ENCODE peak calls at places on chromosomes 11 and 22, in six cellular contexts. W, N, J, Q, G and R are unnamed samples.

GRCh38 chr11:128291043-128291442 is 296.3 kb downstream of the ETS1 start:
- DNase-seq in W (no peak), N (no peak), J (no peak), Q (no peak), G (no peak), R (no peak)

GRCh38 chr11:46456269-46456668 is 64.7 kb upstream of the CHRM4 start:
- DNase-seq in W (no peak), N (no peak), J (no peak), Q (no peak), G (no peak), R (no peak)

GRCh38 chr22:41661713-41662112 is 27.0 kb downstream of the SNU13 start:
- DNase-seq in W (no peak), N (no peak), J (no peak), Q (no peak), G (no peak), R (no peak)

GRCh38 chr22:31891366-31892079 is 52.8 kb upstream of the YWHAH start:
- DNase-seq in W (no peak), N (no peak), J (no peak), Q (no peak), G (no peak), R (no peak)

GRCh38 chr11:20024172-20024935 is 135.9 kb downstream of the DBX1 start:
- DNase-seq in W (no peak), N (no peak), J (no peak), Q (no peak), G (no peak), R (no peak)

GRCh38 chr11:75356613-75357012 is 5.2 kb upstream of the ARRB1 start:
- DNase-seq in W (no peak), N (no peak), J (no peak), Q (no peak), G (no peak), R (no peak)

GRCh38 chr22:41481131-41481830 is 12.4 kb downstream of the ACO2 start:
- DNase-seq in W (peak; percentile 25), N (no peak), J (peak; percentile 53), Q (no peak), G (peak; percentile 68), R (no peak)

GRCh38 chr11:112132737-112133136 is 31.2 kb downstream of the IL18 start:
- DNase-seq in W (no peak), N (no peak), J (no peak), Q (no peak), G (no peak), R (no peak)

GRCh38 chr22:28884754-28885375 is 1.5 kb downstream of the ZNRF3 start:
- DNase-seq in W (no peak), N (no peak), J (no peak), Q (no peak), G (no peak), R (no peak)

GRCh38 chr11:69972351-69972802 is 105.7 kb upstream of the ANO1 start:
- DNase-seq in W (no peak), N (peak; percentile 20), J (no peak), Q (no peak), G (peak; percentile 3), R (no peak)

GRCh38 chr22:25388866-25389540 is 169.6 kb downstream of the CRYBB2 start:
- DNase-seq in W (no peak), N (no peak), J (no peak), Q (no peak), G (peak; percentile 42), R (no peak)

GRCh38 chr11:33682446-33682845 is 18.2 kb downstream of the C11orf91 start:
- DNase-seq in W (no peak), N (no peak), J (no peak), Q (no peak), G (no peak), R (no peak)

GRCh38 chr11:115287266-115287665 is 216.9 kb downstream of the CADM1 start:
- DNase-seq in W (no peak), N (no peak), J (no peak), Q (no peak), G (no peak), R (no peak)

GRCh38 chr22:35620624-35621245 is 3.6 kb upstream of the MB start:
- DNase-seq in W (no peak), N (no peak), J (no peak), Q (peak; percentile 39), G (peak; percentile 9), R (peak; percentile 28)

GRCh38 chr22:49025791-49026475 is 801.7 kb downstream of the BRD1 start:
- DNase-seq in W (no peak), N (no peak), J (no peak), Q (no peak), G (peak; percentile 66), R (no peak)

GRCh38 chr11:78698612-78699011 is 123.9 kb upstream of the NARS2 start:
- DNase-seq in W (peak; percentile 80), N (no peak), J (peak; percentile 49), Q (no peak), G (no peak), R (peak; percentile 15)

GRCh38 chr11:116422556-116422955 is 350.2 kb downstream of the BUD13 start:
- DNase-seq in W (no peak), N (no peak), J (no peak), Q (no peak), G (no peak), R (no peak)

GRCh38 chr11:116284930-116285329 is 487.9 kb downstream of the BUD13 start:
- DNase-seq in W (no peak), N (no peak), J (no peak), Q (no peak), G (no peak), R (no peak)

GRCh38 chr11:95788921-95789505 is 569 bp downstream of the FAM76B start:
- DNase-seq in W (peak; percentile 2), N (no peak), J (no peak), Q (peak; percentile 31), G (no peak), R (peak; percentile 54)

GRCh38 chr22:22155607-22156006 is 89.0 kb upstream of the VPREB1 start:
- DNase-seq in W (no peak), N (no peak), J (no peak), Q (no peak), G (no peak), R (no peak)

GRCh38 chr11:67071420-67072284 is 15.0 kb downstream of the RHOD start:
- DNase-seq in W (no peak), N (peak; percentile 71), J (peak; percentile 74), Q (peak; percentile 82), G (no peak), R (peak; percentile 74)
- TF ChIP-seq CTCF in W (peak; percentile 86), N (peak; percentile 92), J (peak; percentile 79), Q (peak; percentile 65), G (peak; percentile 78), R (peak; percentile 89)

GRCh38 chr11:64360403-64360980 is 1.5 kb downstream of the RPS6KA4 start:
- DNase-seq in W (no peak), N (no peak), J (no peak), Q (no peak), G (no peak), R (no peak)
- H3K4me3 ChIP-seq in W (peak overlapping the region; percentile 98), N (no peak overlapping the region), J (peak overlapping the region; percentile 95), Q (no peak overlapping the region), G (no peak overlapping the region), R (peak overlapping the region; percentile 92)

GRCh38 chr11:93741094-93741881 is at the start of the genes C11orf54 and TAF1D:
- DNase-seq in W (peak; percentile 93), N (peak; percentile 97), J (peak; percentile 97), Q (peak; percentile 97), G (peak; percentile 99), R (peak; percentile 98)
- TF ChIP-seq CTCF in W (no peak), N (no peak), J (no peak), Q (no peak), G (peak; percentile 2), R (peak; percentile 1)

DNA sequence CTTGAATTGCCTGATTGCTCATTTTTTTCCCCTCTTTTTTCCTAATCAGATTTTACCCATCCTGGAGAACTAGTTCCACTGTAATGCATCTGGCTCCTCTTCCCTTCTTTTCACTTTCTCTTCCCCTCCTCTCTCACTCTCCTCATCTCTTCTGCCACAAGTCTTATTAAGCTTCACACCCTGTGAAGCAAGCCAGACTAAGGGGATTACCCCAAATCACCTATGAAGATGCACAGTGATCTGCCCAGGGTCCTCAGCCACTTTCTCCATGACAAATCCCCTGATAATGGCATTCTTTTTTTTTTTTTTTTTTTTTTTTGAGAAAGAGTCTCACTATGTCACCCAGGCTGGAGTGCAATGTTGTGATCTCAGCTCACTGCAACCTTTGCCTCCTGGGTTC is 11.2 kb downstream of the UBASH3B start:
- DNase-seq in W (no peak), N (no peak), J (no peak), Q (no peak), G (no peak), R (no peak)
- H3K4me3 ChIP-seq in W (no peak overlapping the region), N (no peak overlapping the region), J (no peak overlapping the region), Q (no peak overlapping the region), G (no peak overlapping the region), R (no peak overlapping the region)

GRCh38 chr11:35954205-35954604 is 10.3 kb downstream of the LDLRAD3 start:
- DNase-seq in W (no peak), N (no peak), J (no peak), Q (no peak), G (no peak), R (no peak)
- TF ChIP-seq CTCF in W (no peak), N (no peak), J (no peak), Q (no peak), G (no peak), R (no peak)